ENCODE peak calls at places on chromosomes 5 and 9, in six cellular contexts. One of them, this sample, is unnamed.

GRCh38 chr9:135649508-135649907 is 10.2 kb upstream of the GLT6D1 start:
- DNase-seq in brain microvascular endothelial cell: no peak
- DNase-seq in astrocyte of the spinal cord: no peak
- DNase-seq in GM12865: no peak
- DNase-seq in aorta: no peak
- DNase-seq in fibroblast of mammary gland: no peak
- DNase-seq in this sample: no peak

GRCh38 chr9:136867480-136867879 is 1.4 kb upstream of the EDF1 start:
- DNase-seq in brain microvascular endothelial cell: no peak
- DNase-seq in astrocyte of the spinal cord: no peak
- DNase-seq in GM12865: no peak
- DNase-seq in aorta: no peak
- DNase-seq in fibroblast of mammary gland: no peak
- DNase-seq in this sample: no peak

GRCh38 chr9:86942352-86943222 is 4.7 kb downstream of the GAS1 start:
- DNase-seq in brain microvascular endothelial cell: no peak
- DNase-seq in astrocyte of the spinal cord: no peak
- DNase-seq in GM12865: no peak
- DNase-seq in aorta: no peak
- DNase-seq in fibroblast of mammary gland: no peak
- DNase-seq in this sample: no peak

GRCh38 chr5:37836173-37837100 is 3.4 kb downstream of the GDNF start:
- DNase-seq in brain microvascular endothelial cell: no peak
- DNase-seq in astrocyte of the spinal cord: peak
- DNase-seq in GM12865: no peak
- DNase-seq in aorta: no peak
- DNase-seq in fibroblast of mammary gland: peak
- DNase-seq in this sample: peak

GRCh38 chr9:112166176-112167140 is 8.6 kb downstream of the SUSD1 start:
- DNase-seq in brain microvascular endothelial cell: no peak
- DNase-seq in astrocyte of the spinal cord: peak
- DNase-seq in GM12865: no peak
- DNase-seq in aorta: no peak
- DNase-seq in fibroblast of mammary gland: peak
- DNase-seq in this sample: peak

GRCh38 chr5:15555176-15555575 is 55.2 kb downstream of the FBXL7 start:
- DNase-seq in brain microvascular endothelial cell: no peak
- DNase-seq in astrocyte of the spinal cord: no peak
- DNase-seq in GM12865: no peak
- DNase-seq in aorta: no peak
- DNase-seq in fibroblast of mammary gland: no peak
- DNase-seq in this sample: no peak

GRCh38 chr9:40913096-40913719 is 215.3 kb downstream of the FOXD4L6 start:
- DNase-seq in brain microvascular endothelial cell: no peak
- DNase-seq in astrocyte of the spinal cord: no peak
- DNase-seq in GM12865: no peak
- DNase-seq in aorta: no peak
- DNase-seq in fibroblast of mammary gland: no peak
- DNase-seq in this sample: no peak

GRCh38 chr9:115292584-115293271 is 174.8 kb upstream of the TNC start:
- DNase-seq in brain microvascular endothelial cell: no peak
- DNase-seq in astrocyte of the spinal cord: no peak
- DNase-seq in GM12865: no peak
- DNase-seq in aorta: no peak
- DNase-seq in fibroblast of mammary gland: peak
- DNase-seq in this sample: peak

GRCh38 chr5:57102189-57102904 is 71.5 kb upstream of the GPBP1 start:
- DNase-seq in brain microvascular endothelial cell: no peak
- DNase-seq in astrocyte of the spinal cord: no peak
- DNase-seq in GM12865: no peak
- DNase-seq in aorta: no peak
- DNase-seq in fibroblast of mammary gland: no peak
- DNase-seq in this sample: no peak

GRCh38 chr5:42109006-42109572 is 184.0 kb downstream of the FBXO4 start:
- DNase-seq in brain microvascular endothelial cell: peak
- DNase-seq in astrocyte of the spinal cord: no peak
- DNase-seq in GM12865: no peak
- DNase-seq in aorta: no peak
- DNase-seq in fibroblast of mammary gland: no peak
- DNase-seq in this sample: no peak

GRCh38 chr9:88657893-88658292 is 122.9 kb downstream of the NXNL2 start:
- DNase-seq in brain microvascular endothelial cell: peak
- DNase-seq in astrocyte of the spinal cord: peak
- DNase-seq in GM12865: no peak
- DNase-seq in aorta: no peak
- DNase-seq in fibroblast of mammary gland: no peak
- DNase-seq in this sample: no peak

GRCh38 chr9:134863941-134864820 is 16.4 kb upstream of the FCN2 start:
- DNase-seq in brain microvascular endothelial cell: no peak
- DNase-seq in astrocyte of the spinal cord: peak
- DNase-seq in GM12865: no peak
- DNase-seq in aorta: no peak
- DNase-seq in fibroblast of mammary gland: peak
- DNase-seq in this sample: peak

DNA sequence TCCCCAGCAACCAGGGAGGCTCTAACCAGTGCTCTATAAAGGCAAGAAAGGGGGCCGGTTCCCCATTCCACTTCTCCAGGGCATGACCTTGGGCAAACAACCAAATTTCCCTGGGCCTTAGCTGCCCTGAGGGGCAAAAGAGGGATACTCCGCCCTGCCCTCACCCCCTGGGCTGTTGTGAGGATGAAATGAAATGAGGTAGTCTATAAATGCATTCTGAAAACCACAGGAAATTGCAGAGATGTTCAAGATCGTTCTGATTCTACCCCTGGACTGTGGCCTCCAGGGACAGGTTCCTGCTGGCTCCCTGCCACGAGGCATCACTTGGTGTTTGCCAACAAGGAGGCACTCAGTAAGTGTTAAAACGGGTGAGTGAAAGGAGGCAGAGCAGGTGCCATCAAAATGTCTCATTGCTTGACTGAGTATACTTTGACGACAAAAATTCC is 5.7 kb downstream of the RAPGEF1 start:
- DNase-seq in brain microvascular endothelial cell: no peak
- DNase-seq in astrocyte of the spinal cord: peak
- DNase-seq in GM12865: peak
- DNase-seq in aorta: peak
- DNase-seq in fibroblast of mammary gland: no peak
- DNase-seq in this sample: peak
- H3K4me3 ChIP-seq in brain microvascular endothelial cell: no peak
- H3K4me3 ChIP-seq in astrocyte of the spinal cord: no peak
- H3K4me3 ChIP-seq in GM12865: peak
- H3K4me3 ChIP-seq in aorta: no peak
- H3K4me3 ChIP-seq in fibroblast of mammary gland: no peak
- H3K4me3 ChIP-seq in this sample: no peak

GRCh38 chr9:116632990-116633441 is 54.1 kb upstream of the TRIM32 start:
- DNase-seq in brain microvascular endothelial cell: peak
- DNase-seq in astrocyte of the spinal cord: no peak
- DNase-seq in GM12865: no peak
- DNase-seq in aorta: no peak
- DNase-seq in fibroblast of mammary gland: peak
- DNase-seq in this sample: peak

GRCh38 chr9:116628706-116629105 is 58.4 kb upstream of the TRIM32 start:
- DNase-seq in brain microvascular endothelial cell: peak
- DNase-seq in astrocyte of the spinal cord: peak
- DNase-seq in GM12865: no peak
- DNase-seq in aorta: no peak
- DNase-seq in fibroblast of mammary gland: no peak
- DNase-seq in this sample: no peak

GRCh38 chr9:116626762-116627161 is 60.3 kb upstream of the TRIM32 start:
- DNase-seq in brain microvascular endothelial cell: no peak
- DNase-seq in astrocyte of the spinal cord: no peak
- DNase-seq in GM12865: no peak
- DNase-seq in aorta: no peak
- DNase-seq in fibroblast of mammary gland: no peak
- DNase-seq in this sample: no peak

GRCh38 chr9:116627433-116627832 is 59.7 kb upstream of the TRIM32 start:
- DNase-seq in brain microvascular endothelial cell: no peak
- DNase-seq in astrocyte of the spinal cord: no peak
- DNase-seq in GM12865: no peak
- DNase-seq in aorta: no peak
- DNase-seq in fibroblast of mammary gland: no peak
- DNase-seq in this sample: no peak

DNA sequence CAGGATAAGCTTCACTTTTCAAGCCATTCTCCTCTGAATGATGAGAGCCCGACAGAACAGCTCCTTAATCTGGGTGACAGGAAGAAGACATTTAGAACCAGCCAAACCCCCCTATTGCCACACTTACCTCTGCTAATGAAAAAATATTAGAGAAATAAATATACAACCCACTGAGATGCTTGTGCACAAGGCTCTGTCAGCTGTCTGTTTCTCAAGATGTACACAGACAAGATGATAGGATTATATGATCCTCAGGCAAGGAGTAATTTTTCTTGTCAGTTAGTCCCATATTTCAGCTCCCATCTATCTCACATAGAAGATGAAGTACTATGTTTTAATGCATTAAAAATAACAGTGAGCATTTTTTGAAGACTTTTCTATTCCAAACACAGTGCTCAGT is 57.4 kb upstream of the TRIM32 start:
- DNase-seq in brain microvascular endothelial cell: no peak
- DNase-seq in astrocyte of the spinal cord: no peak
- DNase-seq in GM12865: no peak
- DNase-seq in aorta: no peak
- DNase-seq in fibroblast of mammary gland: no peak
- DNase-seq in this sample: no peak
- H3K4me3 ChIP-seq in brain microvascular endothelial cell: no peak
- H3K4me3 ChIP-seq in astrocyte of the spinal cord: no peak
- H3K4me3 ChIP-seq in GM12865: no peak
- H3K4me3 ChIP-seq in aorta: no peak
- H3K4me3 ChIP-seq in fibroblast of mammary gland: no peak
- H3K4me3 ChIP-seq in this sample: no peak

DNA sequence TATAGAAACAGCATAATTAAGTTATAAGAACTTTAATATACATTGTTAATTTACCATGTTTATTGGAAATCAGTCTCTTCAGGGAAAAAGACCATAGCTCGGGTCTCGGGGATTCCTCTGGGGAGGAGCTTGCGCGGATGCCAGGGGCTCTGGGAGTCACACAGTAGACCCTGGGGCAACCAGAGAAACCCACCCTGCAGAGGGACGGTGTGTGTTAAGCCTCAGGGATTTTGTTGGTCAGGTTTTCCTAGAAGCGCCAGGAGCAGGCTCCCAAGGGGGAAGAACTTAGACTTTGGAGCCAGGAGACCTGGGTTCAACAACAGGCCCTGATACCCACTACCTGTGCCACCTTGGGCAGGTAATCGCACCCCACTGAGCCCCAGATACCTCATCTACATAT is 297.9 kb downstream of the MED10 start:
- DNase-seq in brain microvascular endothelial cell: no peak
- DNase-seq in astrocyte of the spinal cord: no peak
- DNase-seq in GM12865: no peak
- DNase-seq in aorta: no peak
- DNase-seq in fibroblast of mammary gland: no peak
- DNase-seq in this sample: no peak
- H3K4me3 ChIP-seq in brain microvascular endothelial cell: no peak
- H3K4me3 ChIP-seq in astrocyte of the spinal cord: no peak
- H3K4me3 ChIP-seq in GM12865: no peak
- H3K4me3 ChIP-seq in aorta: no peak
- H3K4me3 ChIP-seq in fibroblast of mammary gland: no peak
- H3K4me3 ChIP-seq in this sample: no peak

GRCh38 chr5:81164936-81165335 is 68.2 kb upstream of the CKMT2 start:
- DNase-seq in brain microvascular endothelial cell: peak
- DNase-seq in astrocyte of the spinal cord: peak
- DNase-seq in GM12865: no peak
- DNase-seq in aorta: no peak
- DNase-seq in fibroblast of mammary gland: no peak
- DNase-seq in this sample: peak

GRCh38 chr5:81163641-81164040 is 69.5 kb upstream of the CKMT2 start:
- DNase-seq in brain microvascular endothelial cell: no peak
- DNase-seq in astrocyte of the spinal cord: peak
- DNase-seq in GM12865: no peak
- DNase-seq in aorta: no peak
- DNase-seq in fibroblast of mammary gland: no peak
- DNase-seq in this sample: no peak

GRCh38 chr5:81164466-81164865 is 68.7 kb upstream of the CKMT2 start:
- DNase-seq in brain microvascular endothelial cell: no peak
- DNase-seq in astrocyte of the spinal cord: peak
- DNase-seq in GM12865: no peak
- DNase-seq in aorta: no peak
- DNase-seq in fibroblast of mammary gland: no peak
- DNase-seq in this sample: no peak

GRCh38 chr5:81162501-81162900 is 70.6 kb upstream of the CKMT2 start:
- DNase-seq in brain microvascular endothelial cell: no peak
- DNase-seq in astrocyte of the spinal cord: no peak
- DNase-seq in GM12865: no peak
- DNase-seq in aorta: no peak
- DNase-seq in fibroblast of mammary gland: no peak
- DNase-seq in this sample: no peak

DNA sequence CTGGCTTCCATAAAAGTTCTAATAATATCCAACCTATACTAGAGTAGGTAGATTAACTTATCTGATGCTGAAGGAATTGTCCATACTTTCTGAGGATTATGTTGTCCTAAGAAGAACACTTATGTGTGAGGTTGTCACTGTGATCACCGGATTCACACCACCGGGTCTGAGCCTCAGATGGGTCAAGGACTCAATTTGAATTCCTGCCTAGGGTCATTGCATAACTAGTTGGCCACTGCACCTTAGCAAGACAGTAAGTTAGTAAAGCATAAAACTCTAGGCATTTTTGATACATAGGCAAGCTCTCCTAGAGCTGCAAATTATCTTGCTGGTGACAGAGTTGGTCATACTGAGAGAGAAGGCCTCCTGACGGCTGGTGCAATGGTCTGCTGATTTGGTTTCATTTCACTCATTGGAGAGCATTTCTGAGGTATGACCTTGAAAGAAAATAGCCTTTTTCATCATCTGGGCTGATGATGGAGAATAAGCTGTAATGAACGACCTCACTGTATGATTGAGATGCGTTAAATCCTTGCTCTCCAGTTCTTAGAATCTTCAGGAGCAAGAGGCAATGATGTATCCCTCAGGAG is 72.0 kb upstream of the CKMT2 start:
- DNase-seq in brain microvascular endothelial cell: no peak
- DNase-seq in astrocyte of the spinal cord: no peak
- DNase-seq in GM12865: peak
- DNase-seq in aorta: no peak
- DNase-seq in fibroblast of mammary gland: no peak
- DNase-seq in this sample: no peak
- H3K4me3 ChIP-seq in brain microvascular endothelial cell: no peak
- H3K4me3 ChIP-seq in astrocyte of the spinal cord: no peak
- H3K4me3 ChIP-seq in GM12865: no peak
- H3K4me3 ChIP-seq in aorta: no peak
- H3K4me3 ChIP-seq in fibroblast of mammary gland: no peak
- H3K4me3 ChIP-seq in this sample: no peak

DNA sequence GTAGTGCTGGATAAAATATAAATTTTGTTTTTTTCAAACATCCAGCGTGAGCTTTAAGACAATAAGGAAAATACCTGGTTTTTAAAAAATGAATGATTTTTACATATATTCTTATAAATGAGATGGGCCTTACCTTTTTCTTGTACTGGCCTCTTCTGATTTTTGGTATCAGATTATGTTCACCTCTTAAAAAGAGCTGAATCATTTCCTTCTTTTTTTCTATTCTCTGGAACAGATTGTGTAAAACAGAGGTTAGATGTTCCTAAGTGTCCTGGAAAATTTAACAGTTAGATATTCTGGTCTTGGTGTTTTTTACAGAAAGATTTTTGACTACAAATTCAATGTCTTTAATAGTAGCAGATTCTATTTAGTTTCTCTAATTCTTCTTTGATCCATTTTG is 74.6 kb downstream of the NDUFAF2 start:
- DNase-seq in brain microvascular endothelial cell: no peak
- DNase-seq in astrocyte of the spinal cord: no peak
- DNase-seq in GM12865: no peak
- DNase-seq in aorta: no peak
- DNase-seq in fibroblast of mammary gland: peak
- DNase-seq in this sample: no peak
- H3K4me3 ChIP-seq in brain microvascular endothelial cell: no peak
- H3K4me3 ChIP-seq in astrocyte of the spinal cord: no peak
- H3K4me3 ChIP-seq in GM12865: no peak
- H3K4me3 ChIP-seq in aorta: no peak
- H3K4me3 ChIP-seq in fibroblast of mammary gland: no peak
- H3K4me3 ChIP-seq in this sample: no peak

GRCh38 chr9:79569814-79570448 is 1.8 kb upstream of the TLE4 start:
- DNase-seq in brain microvascular endothelial cell: no peak
- DNase-seq in astrocyte of the spinal cord: no peak
- DNase-seq in GM12865: no peak
- DNase-seq in aorta: no peak
- DNase-seq in fibroblast of mammary gland: no peak
- DNase-seq in this sample: no peak
- H3K4me3 ChIP-seq in brain microvascular endothelial cell: peak
- H3K4me3 ChIP-seq in astrocyte of the spinal cord: peak
- H3K4me3 ChIP-seq in GM12865: peak
- H3K4me3 ChIP-seq in aorta: no peak
- H3K4me3 ChIP-seq in fibroblast of mammary gland: peak
- H3K4me3 ChIP-seq in this sample: peak

This sample was measured in AG10803.